ENCODE peak calls at places on chromosomes 4 and X, in seven cellular contexts. E is AG04450; C is CD4-positive, CD25-positive, alpha-beta regulatory T cell; J is CD8-positive, alpha-beta T cell; A is brain microvascular endothelial cell; L is breast epithelium; G is CD8-positive, alpha-beta memory T cell. T is an unnamed sample.

GRCh38 chr4:52196606-52197130 is 145.6 kb downstream of the SPATA18 start:
- DNase-seq in C (no peak), J (no peak), G (no peak), A (no peak), L (no peak), E (no peak), T (no peak)

GRCh38 chr4:117987464-117987863 is 46.8 kb upstream of the NDST3 start:
- DNase-seq in G (no peak), A (no peak), C (no peak), J (no peak), L (no peak), E (no peak), T (no peak)

GRCh38 chrX:43456906-43457305 is 199.2 kb upstream of the MAOA start:
- DNase-seq in J (no peak), G (no peak), C (no peak), A (no peak), L (no peak), E (no peak), T (no peak)

GRCh38 chr4:26388671-26389070 is 67.9 kb downstream of the RBPJ start:
- DNase-seq in J (no peak), E (no peak), G (no peak), L (no peak), A (no peak), C (no peak), T (no peak)

GRCh38 chr4:71962622-71963264 is 69.1 kb upstream of the NPFFR2 start:
- DNase-seq in C (no peak), A (no peak), L (no peak), E (no peak), J (no peak), G (no peak), T (no peak)

GRCh38 chr4:155734065-155734464 is 24.8 kb upstream of the GUCY1B1 start:
- DNase-seq in C (no peak), A (peak; percentile 26), L (no peak), G (no peak), E (no peak), J (no peak), T (no peak)

GRCh38 chrX:13430136-13430827 is 110.4 kb upstream of the ATXN3L start:
- DNase-seq in L (no peak), E (no peak), J (no peak), A (peak; percentile 75), G (no peak), C (no peak), T (no peak)

GRCh38 chr4:93912146-93912545 is 83.6 kb downstream of the ATOH1 start:
- DNase-seq in L (no peak), G (no peak), J (no peak), E (no peak), C (no peak), A (no peak), T (no peak)

GRCh38 chr4:167475951-167476350 is 241.7 kb upstream of the SPOCK3 start:
- DNase-seq in G (no peak), C (no peak), A (no peak), L (no peak), E (no peak), J (no peak), T (no peak)

GRCh38 chr4:165991325-165992180 is 118.5 kb downstream of the TLL1 start:
- DNase-seq in G (no peak), E (no peak), J (no peak), A (no peak), C (no peak), L (no peak), T (no peak)

GRCh38 chr4:123893746-123894095 is 497.1 kb downstream of the SPRY1 start:
- DNase-seq in L (no peak), J (no peak), G (no peak), E (no peak), C (no peak), A (no peak), T (no peak)

GRCh38 chr4:24810016-24810415 is 14.6 kb downstream of the SOD3 start:
- DNase-seq in C (no peak), G (no peak), E (peak; percentile 24), J (no peak), L (no peak), A (peak; percentile 36), T (no peak)

GRCh38 chrX:120306640-120307039 is 4.6 kb downstream of the TMEM255A start:
- DNase-seq in A (no peak), C (no peak), J (no peak), L (no peak), E (no peak), G (no peak), T (no peak)

GRCh38 chr4:6229095-6229494 is 28.7 kb upstream of the JAKMIP1 start:
- DNase-seq in E (no peak), A (no peak), L (peak; percentile 9), G (no peak), C (no peak), J (no peak), T (no peak)

GRCh38 chrX:134761788-134762187 is 103.5 kb upstream of the PLAC1 start:
- DNase-seq in G (no peak), C (no peak), L (no peak), J (no peak), A (no peak), E (no peak), T (no peak)

GRCh38 chrX:23802431-23802830 is 19.5 kb downstream of the SAT1 start:
- DNase-seq in L (no peak), C (no peak), E (no peak), J (no peak), G (no peak), A (no peak), T (no peak)

GRCh38 chr4:165864228-165864627 is 8.8 kb upstream of the TLL1 start:
- DNase-seq in L (no peak), A (no peak), J (no peak), C (no peak), E (no peak), G (no peak), T (no peak)

GRCh38 chr4:66404149-66404548 is 733.9 kb upstream of the EPHA5 start:
- DNase-seq in J (no peak), E (no peak), L (no peak), A (no peak), C (no peak), G (no peak), T (no peak)

GRCh38 chr4:76316131-76316530 is 9.6 kb downstream of the STBD1 start:
- DNase-seq in E (no peak), G (no peak), C (no peak), L (no peak), J (no peak), A (no peak), T (no peak)

GRCh38 chrX:43750248-43750676 is 94.2 kb downstream of the MAOA start:
- DNase-seq in C (peak; percentile 15), J (peak; percentile 3), L (no peak), G (peak; percentile 64), E (peak; percentile 1), A (peak; percentile 39), T (peak; percentile 56)

GRCh38 chr4:138241281-138242075 is 671 bp downstream of the SLC7A11 start:
- DNase-seq in E (no peak), G (no peak), J (no peak), L (no peak), A (peak; percentile 12), C (no peak), T (no peak)

GRCh38 chr4:138242830-138243149 is 641 bp upstream of the SLC7A11 start:
- DNase-seq in G (no peak), J (no peak), A (no peak), E (no peak), C (no peak), L (no peak), T (no peak)

GRCh38 chr4:138242076-138242829 is at the start of gene SLC7A11:
- DNase-seq in E (peak; percentile 96), G (peak; percentile 52), A (peak; percentile 98), L (no peak), C (no peak), J (no peak), T (peak; percentile 15)

GRCh38 chr4:138238521-138239292 is 3.4 kb downstream of the SLC7A11 start:
- DNase-seq in E (no peak), J (no peak), G (no peak), A (no peak), C (no peak), L (no peak), T (no peak)

GRCh38 chr4:138239496-138239895 is 2.7 kb downstream of the SLC7A11 start:
- DNase-seq in J (no peak), C (no peak), G (no peak), E (no peak), L (no peak), A (no peak), T (no peak)
- H3K4me3 ChIP-seq in J (no peak overlapping the region), C (no peak overlapping the region), G (no peak overlapping the region), E (peak overlapping the region; percentile 72), L (no peak overlapping the region), A (no peak overlapping the region), T (no peak overlapping the region)

DNA sequence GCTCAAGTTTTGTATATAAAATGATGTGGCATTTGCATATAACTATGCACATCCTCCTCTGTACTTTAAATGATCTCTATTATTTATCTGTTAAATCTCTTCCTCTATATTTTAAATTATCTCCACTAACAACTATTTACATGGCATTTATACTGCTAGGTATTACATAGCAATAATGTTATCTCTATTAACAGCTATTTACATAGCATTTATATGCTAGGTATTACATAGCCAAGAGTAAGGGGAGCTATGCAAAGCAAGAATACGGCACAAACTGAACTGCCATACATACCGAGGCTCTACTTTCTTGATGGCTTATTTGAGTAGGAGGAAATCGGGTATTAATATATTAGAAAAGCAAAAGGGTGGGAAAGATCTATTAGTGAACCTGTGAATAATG is 12.7 kb downstream of the RPS6KA6 start:
- DNase-seq in A (no peak), C (no peak), E (no peak), G (no peak), L (no peak), J (no peak), T (no peak)
- H3K27ac ChIP-seq in A (no peak overlapping the region), C (no peak overlapping the region), E (no peak overlapping the region), G (no peak overlapping the region), L (no peak overlapping the region), J (no peak overlapping the region), T (no peak overlapping the region)

DNA sequence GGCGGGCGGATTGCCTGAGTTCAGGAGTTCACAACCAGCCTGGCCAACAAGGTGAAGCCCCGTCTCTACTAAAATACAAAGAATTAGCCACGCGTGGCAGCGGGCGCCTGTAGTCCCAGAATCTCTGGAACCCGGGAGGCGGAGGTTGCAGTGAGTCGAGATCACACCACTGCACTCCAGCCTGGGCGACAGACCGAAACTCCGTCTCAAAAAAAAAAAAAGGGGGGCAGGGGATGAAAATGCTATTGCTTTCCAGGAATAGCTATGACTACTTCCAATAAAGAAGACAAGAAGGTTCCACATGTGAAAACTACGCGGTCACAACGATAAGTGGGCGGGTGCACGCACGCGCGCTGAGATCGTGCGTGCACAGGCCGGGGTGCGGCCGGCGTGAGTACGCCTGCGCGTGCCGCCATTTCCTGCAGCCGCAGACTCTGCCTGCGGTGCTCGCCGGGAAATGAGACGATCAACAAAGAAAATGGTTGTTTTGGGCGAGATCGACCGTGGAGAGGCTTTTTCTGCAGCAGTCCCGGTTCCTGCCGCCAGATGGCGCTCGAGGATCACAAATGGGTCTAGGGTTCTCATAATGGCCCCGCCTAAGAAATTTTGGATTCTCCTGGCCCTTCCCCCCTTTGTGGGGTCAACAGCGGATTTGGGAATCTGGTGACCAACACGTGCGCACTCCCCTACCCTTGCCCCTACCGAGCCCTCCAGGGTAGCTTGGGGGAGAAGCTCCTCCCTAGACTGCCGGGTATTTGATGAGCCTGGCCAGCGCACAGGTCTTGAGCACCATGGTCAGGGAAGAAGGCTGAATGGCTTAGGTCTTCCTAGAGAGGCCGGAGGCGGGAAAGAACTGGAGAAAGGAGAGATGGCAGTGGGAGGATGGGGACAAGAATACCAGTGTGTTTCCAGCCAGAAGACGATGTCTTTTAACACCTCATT is 35.1 kb downstream of the PNMA5 start:
- DNase-seq in E (peak; percentile 67), L (peak; percentile 79), G (peak; percentile 93), A (peak; percentile 81), C (peak; percentile 81), J (peak; percentile 83), T (peak; percentile 93)
- H3K4me3 ChIP-seq in E (no peak overlapping the region), L (peak overlapping the region; percentile 3), G (no peak overlapping the region), A (peak overlapping the region; percentile 33), C (peak overlapping the region; percentile 26), J (peak overlapping the region; percentile 29), T (peak overlapping the region; percentile 28)

GRCh38 chr4:19195696-19196095 is 1056.0 kb upstream of the SLIT2 start:
- DNase-seq in C (no peak), E (no peak), A (no peak), J (no peak), L (no peak), G (no peak), T (no peak)
- H3K27ac ChIP-seq in C (no peak overlapping the region), E (no peak overlapping the region), A (no peak overlapping the region), J (no peak overlapping the region), L (no peak overlapping the region), G (no peak overlapping the region), T (no peak overlapping the region)

T was measured in CD4-positive, alpha-beta memory T cell.